ENCODE peak calls at places on chromosomes 5 and 9, in five cellular contexts. E is endothelial cell, Z is GM12864, J is kidney, D is heart right ventricle. T is an unnamed sample.

GRCh38 chr5:14399054-14399657 is 182.4 kb upstream of the OTULINL start:
- DNase-seq in E (peak), Z (no peak), J (no peak), D (no peak), T (no peak)

GRCh38 chr5:178895615-178896571 is at the start of gene ZFP2:
- DNase-seq in E (peak), Z (no peak), J (peak), D (peak), T (no peak)

GRCh38 chr5:10455273-10455670 is 13.6 kb downstream of the ROPN1L start:
- DNase-seq in E (no peak), Z (no peak), J (no peak), D (no peak), T (no peak)

GRCh38 chr5:77990020-77990419 is 213.9 kb upstream of the TBCA start:
- DNase-seq in E (no peak), Z (no peak), J (no peak), D (no peak), T (no peak)

GRCh38 chr9:88536951-88537742 is 2.2 kb downstream of the NXNL2 start:
- DNase-seq in E (no peak), Z (no peak), J (no peak), D (peak), T (no peak)

GRCh38 chr5:56749842-56750241 is 65.5 kb upstream of the MAP3K1 start:
- DNase-seq in E (no peak), Z (no peak), J (no peak), D (no peak), T (no peak)

GRCh38 chr9:87569008-87569908 is 71.6 kb downstream of the DAPK1 start:
- DNase-seq in E (no peak), Z (no peak), J (no peak), D (peak), T (no peak)

GRCh38 chr9:78029601-78030552 is 1.7 kb downstream of the GNAQ start:
- DNase-seq in E (no peak), Z (no peak), J (no peak), D (no peak), T (no peak)

GRCh38 chr5:131773805-131774204 is 23.0 kb downstream of the FNIP1 start:
- DNase-seq in E (no peak), Z (no peak), J (no peak), D (no peak), T (no peak)

GRCh38 chr5:145104106-145104505 is 731.0 kb downstream of the PRELID2 start:
- DNase-seq in E (no peak), Z (no peak), J (no peak), D (no peak), T (no peak)

GRCh38 chr5:145101246-145101645 is 733.9 kb downstream of the PRELID2 start:
- DNase-seq in E (peak), Z (no peak), J (no peak), D (no peak), T (no peak)
- TF ChIP-seq CTCF in E (peak), Z (peak), J (peak), D (no peak), T (no peak)

GRCh38 chr9:3348169-3348568 is 177.6 kb downstream of the RFX3 start:
- DNase-seq in E (no peak), Z (no peak), J (no peak), D (no peak), T (no peak)
- TF ChIP-seq CTCF in E (no peak), Z (no peak), J (no peak), D (no peak), T (no peak)

GRCh38 chr9:74404620-74405019 is 92.5 kb upstream of the RORB start:
- DNase-seq in E (no peak), Z (no peak), J (no peak), D (no peak), T (no peak)
- TF ChIP-seq CTCF in E (no peak), Z (no peak), J (no peak), D (no peak), T (no peak)

GRCh38 chr5:158123595-158123994 is 264.6 kb upstream of the CLINT1 start:
- DNase-seq in E (no peak), Z (no peak), J (no peak), D (no peak), T (no peak)

GRCh38 chr5:158124606-158125316 is 265.8 kb upstream of the CLINT1 start:
- DNase-seq in E (no peak), Z (no peak), J (no peak), D (no peak), T (no peak)

GRCh38 chr5:158121678-158122077 is 262.7 kb upstream of the CLINT1 start:
- DNase-seq in E (no peak), Z (no peak), J (no peak), D (no peak), T (no peak)

GRCh38 chr5:158127536-158127935 is 268.6 kb upstream of the CLINT1 start:
- DNase-seq in E (no peak), Z (no peak), J (no peak), D (no peak), T (no peak)

DNA sequence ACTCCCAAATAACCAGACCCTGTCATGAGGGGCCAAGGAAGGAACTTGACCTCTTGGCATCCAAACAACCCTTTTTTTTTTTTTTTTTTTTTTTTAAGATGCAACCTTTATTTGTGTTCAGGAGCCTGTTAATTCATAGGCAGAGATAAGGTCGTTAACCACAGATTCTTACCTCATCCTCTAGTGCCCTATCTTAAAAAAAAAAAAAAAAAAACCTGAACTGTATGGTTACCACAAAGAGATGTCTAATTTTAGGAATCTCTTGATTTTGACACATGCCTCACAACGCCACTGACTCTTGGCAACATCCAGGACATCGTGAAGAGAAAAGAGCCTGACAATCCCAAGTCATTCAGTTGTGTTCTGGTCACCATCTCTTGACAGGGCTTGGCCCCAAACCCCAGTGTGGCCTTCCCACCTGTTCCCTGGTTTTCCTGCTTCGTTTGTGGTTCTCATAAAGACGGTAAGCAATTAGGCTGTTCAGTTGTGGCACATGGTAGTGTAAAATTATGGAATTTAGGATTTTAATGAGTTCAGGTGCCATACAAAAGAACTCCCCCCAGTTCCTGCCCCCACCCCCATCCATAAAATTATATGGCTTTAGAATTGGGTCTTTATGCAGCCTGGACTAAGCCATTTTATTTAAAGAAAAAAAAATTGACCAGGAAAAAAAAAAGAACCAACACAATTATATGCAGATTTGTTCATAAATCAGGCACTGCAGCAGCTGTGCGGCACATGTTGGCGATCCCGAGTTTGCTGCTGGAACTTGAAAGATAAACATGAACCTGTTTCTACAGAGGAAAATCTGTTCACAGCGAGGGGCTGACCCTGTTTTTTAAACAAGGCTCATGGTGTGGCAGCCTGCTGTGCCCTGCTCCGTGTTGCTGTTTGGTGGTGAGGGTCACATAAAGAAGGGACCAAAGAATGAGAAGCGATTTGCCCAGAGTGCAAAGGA is 267.8 kb upstream of the CLINT1 start:
- DNase-seq in E (no peak), Z (no peak), J (no peak), D (no peak), T (no peak)
- TF ChIP-seq CTCF in E (no peak), Z (no peak), J (no peak), D (no peak), T (no peak)

DNA sequence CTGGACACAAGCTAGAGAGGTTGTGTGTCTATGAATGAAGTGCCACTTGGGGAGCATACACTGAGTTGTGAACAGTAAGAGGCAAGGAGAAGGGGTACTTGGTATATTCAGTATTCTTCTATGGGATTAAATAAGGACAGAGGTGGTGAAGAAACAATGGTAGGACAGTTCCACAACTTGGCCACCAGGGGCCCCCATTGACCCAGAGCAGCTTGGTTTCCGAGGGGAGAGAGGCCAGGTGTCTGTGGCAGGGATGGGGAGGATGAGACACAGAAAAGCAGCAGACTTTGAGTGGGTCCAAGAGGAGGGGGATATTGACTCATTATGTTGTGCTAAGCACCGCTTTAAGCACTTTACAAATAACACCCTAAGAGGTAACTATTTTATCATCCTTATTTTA is 220.6 kb downstream of the MELK start:
- DNase-seq in E (no peak), Z (no peak), J (no peak), D (no peak), T (no peak)
- TF ChIP-seq CTCF in E (peak), Z (peak), J (no peak), D (no peak), T (no peak)

GRCh38 chr9:68950188-68950587 is 63.7 kb downstream of the PRKACG start:
- DNase-seq in E (no peak), Z (no peak), J (no peak), D (no peak), T (no peak)

GRCh38 chr9:68947842-68948569 is 65.9 kb downstream of the PRKACG start:
- DNase-seq in E (no peak), Z (no peak), J (no peak), D (no peak), T (no peak)

GRCh38 chr9:68950689-68951088 is 63.2 kb downstream of the PRKACG start:
- DNase-seq in E (no peak), Z (no peak), J (no peak), D (no peak), T (no peak)

GRCh38 chr9:68947015-68947414 is 66.9 kb downstream of the PRKACG start:
- DNase-seq in E (no peak), Z (no peak), J (no peak), D (no peak), T (no peak)

GRCh38 chr9:68949271-68950000 is 64.5 kb downstream of the PRKACG start:
- DNase-seq in E (no peak), Z (no peak), J (no peak), D (peak), T (no peak)
- TF ChIP-seq CTCF in E (no peak), Z (peak), J (peak), D (peak), T (no peak)

DNA sequence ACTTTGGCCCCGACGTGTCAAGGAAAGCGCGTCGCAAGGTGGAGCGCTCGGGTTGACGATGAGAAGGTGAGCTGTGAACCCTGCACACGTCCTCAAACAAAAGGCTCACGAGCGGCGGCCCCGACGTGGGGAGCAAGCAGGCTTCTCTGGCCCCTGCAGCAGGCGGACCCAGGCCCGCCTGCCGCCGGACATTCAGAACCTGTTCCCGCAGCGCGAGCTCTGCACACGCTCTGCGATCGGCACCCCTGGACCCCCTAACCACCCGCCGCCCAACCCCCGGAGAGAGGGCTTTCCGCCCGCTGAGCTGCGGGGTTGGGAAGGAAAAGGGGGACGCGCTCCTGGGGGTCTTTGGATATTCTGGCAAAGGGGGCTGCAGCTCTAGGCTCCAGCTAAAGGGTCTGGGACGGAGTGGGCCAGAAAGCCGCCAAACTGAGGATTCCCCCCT is 1.2 kb downstream of the FBN2 start:
- DNase-seq in E (peak), Z (no peak), J (peak), D (no peak), T (no peak)
- TF ChIP-seq CTCF in E (no peak), Z (no peak), J (no peak), D (no peak), T (no peak)

DNA sequence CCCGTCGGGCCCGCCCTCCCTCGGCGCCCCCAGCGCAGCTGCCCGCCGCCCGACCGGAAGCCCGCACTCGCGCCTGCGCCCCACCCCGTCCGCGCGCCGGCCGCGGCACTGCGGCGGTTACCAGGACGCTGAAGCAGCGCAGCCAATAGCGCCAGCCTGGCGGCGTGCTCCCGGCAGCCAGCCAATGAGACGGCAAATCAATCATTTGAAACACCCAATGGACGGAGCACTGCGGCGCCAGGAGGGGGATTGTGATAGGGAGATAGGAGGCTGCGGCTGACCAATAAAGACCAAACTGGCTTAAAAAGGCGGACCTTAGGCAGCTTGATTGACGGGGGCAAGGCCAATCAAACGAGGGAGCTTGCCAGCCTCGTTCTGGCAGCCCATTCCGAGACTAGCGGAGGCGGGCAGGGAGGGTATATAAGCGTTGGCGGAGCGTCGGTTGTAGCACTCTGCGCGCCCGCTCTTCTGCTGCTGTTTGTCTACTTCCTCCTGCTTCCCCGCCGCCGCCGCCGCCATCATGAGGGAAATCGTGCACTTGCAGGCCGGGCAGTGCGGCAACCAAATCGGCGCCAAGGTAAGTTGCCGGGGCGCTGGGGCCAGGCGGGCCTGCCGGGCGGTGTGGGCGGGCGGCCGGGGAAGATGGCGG is at the start of gene TUBB4B:
- DNase-seq in E (peak), Z (peak), J (peak), D (peak), T (peak)
- TF ChIP-seq CTCF in E (no peak), Z (no peak), J (no peak), D (no peak), T (no peak)

GRCh38 chr9:91176426-91176825 is 185.3 kb downstream of the AUH start:
- DNase-seq in E (no peak), Z (no peak), J (no peak), D (no peak), T (peak)

GRCh38 chr9:91178281-91179236 is 183.2 kb downstream of the AUH start:
- DNase-seq in E (no peak), Z (no peak), J (no peak), D (no peak), T (peak)

GRCh38 chr9:91177081-91177480 is 184.6 kb downstream of the AUH start:
- DNase-seq in E (no peak), Z (no peak), J (no peak), D (no peak), T (peak)

GRCh38 chr9:91179237-91180138 is 182.2 kb downstream of the AUH start:
- DNase-seq in E (no peak), Z (no peak), J (no peak), D (no peak), T (peak)

DNA sequence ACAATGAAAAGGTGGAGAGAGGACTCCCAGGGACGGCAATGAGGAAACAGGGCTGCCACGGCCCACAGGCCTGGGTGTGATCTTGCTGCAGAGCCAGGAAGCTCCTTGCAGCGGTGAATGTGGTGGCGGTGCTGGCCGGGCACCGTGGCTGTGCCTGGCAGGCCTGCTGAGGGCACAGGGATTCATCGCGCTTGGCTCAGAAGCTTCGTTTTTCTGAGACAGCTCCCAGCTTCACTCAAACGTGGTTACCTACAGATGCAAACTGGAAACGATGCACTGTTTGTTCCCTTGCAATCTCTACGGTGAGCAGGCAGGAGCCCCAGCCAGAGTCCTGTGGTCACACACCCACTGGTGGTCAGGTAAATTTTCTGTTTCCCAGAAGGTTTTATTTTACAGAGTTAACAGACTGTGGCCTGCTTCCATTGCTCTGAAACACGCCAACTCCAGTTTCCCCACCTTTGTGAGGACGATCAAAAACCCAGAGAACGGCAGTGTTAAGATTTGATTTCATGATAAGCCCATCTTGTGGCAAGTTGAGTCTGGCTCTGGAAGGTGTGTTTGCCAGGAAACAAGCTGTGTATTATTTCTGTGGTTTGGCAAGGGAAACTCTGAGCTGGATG is 183.9 kb downstream of the AUH start:
- DNase-seq in E (no peak), Z (no peak), J (no peak), D (no peak), T (peak)
- TF ChIP-seq CTCF in E (no peak), Z (no peak), J (no peak), D (no peak), T (no peak)

GRCh38 chr9:131422241-131422792 is 28.4 kb downstream of the PRRC2B start:
- DNase-seq in E (no peak), Z (no peak), J (no peak), D (no peak), T (no peak)
- TF ChIP-seq CTCF in E (no peak), Z (no peak), J (no peak), D (peak), T (peak)

T was measured in right atrium auricular region.